ENCODE peak calls at places on chromosomes 12 and 14, in eight cellular contexts. One of them, this sample, is unnamed.

GRCh38 chr12:101165319-101165718 is 44.7 kb downstream of the SLC5A8 start:
- DNase-seq in cerebellar cortex: no peak
- DNase-seq in Karpas-422: no peak
- DNase-seq in G401: no peak
- DNase-seq in heart right ventricle: no peak
- DNase-seq in IMR-90: no peak
- DNase-seq in dermis microvascular lymphatic vessel endothelial cell: no peak
- DNase-seq in kidney tubule cell: no peak
- DNase-seq in this sample: no peak

GRCh38 chr12:123075591-123076171 is 75.2 kb downstream of the PITPNM2 start:
- DNase-seq in Karpas-422: no peak
- DNase-seq in IMR-90: no peak
- DNase-seq in G401: peak
- DNase-seq in cerebellar cortex: no peak
- DNase-seq in kidney tubule cell: peak
- DNase-seq in heart right ventricle: no peak
- DNase-seq in dermis microvascular lymphatic vessel endothelial cell: no peak
- DNase-seq in this sample: peak

GRCh38 chr12:92574046-92574783 is 128.6 kb upstream of the PLEKHG7 start:
- DNase-seq in kidney tubule cell: peak
- DNase-seq in IMR-90: peak
- DNase-seq in cerebellar cortex: no peak
- DNase-seq in G401: peak
- DNase-seq in dermis microvascular lymphatic vessel endothelial cell: peak
- DNase-seq in Karpas-422: peak
- DNase-seq in heart right ventricle: no peak
- DNase-seq in this sample: no peak

GRCh38 chr12:52949413-52950331 is 754 bp downstream of the KRT18 start:
- DNase-seq in cerebellar cortex: no peak
- DNase-seq in kidney tubule cell: peak
- DNase-seq in IMR-90: peak
- DNase-seq in Karpas-422: no peak
- DNase-seq in G401: peak
- DNase-seq in heart right ventricle: peak
- DNase-seq in dermis microvascular lymphatic vessel endothelial cell: peak
- DNase-seq in this sample: no peak

GRCh38 chr14:24595046-24595808 is 14.3 kb downstream of the GZMH start:
- DNase-seq in cerebellar cortex: no peak
- DNase-seq in heart right ventricle: no peak
- DNase-seq in kidney tubule cell: peak
- DNase-seq in G401: no peak
- DNase-seq in Karpas-422: no peak
- DNase-seq in IMR-90: no peak
- DNase-seq in dermis microvascular lymphatic vessel endothelial cell: no peak
- DNase-seq in this sample: no peak

GRCh38 chr12:79911889-79912656 is 22.8 kb downstream of the PPP1R12A start:
- DNase-seq in kidney tubule cell: peak
- DNase-seq in IMR-90: peak
- DNase-seq in cerebellar cortex: no peak
- DNase-seq in G401: no peak
- DNase-seq in heart right ventricle: no peak
- DNase-seq in Karpas-422: no peak
- DNase-seq in dermis microvascular lymphatic vessel endothelial cell: peak
- DNase-seq in this sample: no peak

GRCh38 chr14:34347683-34348082 is 114.4 kb downstream of the SPTSSA start:
- DNase-seq in Karpas-422: no peak
- DNase-seq in IMR-90: no peak
- DNase-seq in dermis microvascular lymphatic vessel endothelial cell: no peak
- DNase-seq in kidney tubule cell: peak
- DNase-seq in heart right ventricle: no peak
- DNase-seq in cerebellar cortex: no peak
- DNase-seq in G401: no peak
- DNase-seq in this sample: no peak

GRCh38 chr14:64604854-64605253 is 55.1 kb downstream of the PPP1R36 start:
- DNase-seq in G401: no peak
- DNase-seq in IMR-90: no peak
- DNase-seq in Karpas-422: peak
- DNase-seq in kidney tubule cell: no peak
- DNase-seq in heart right ventricle: no peak
- DNase-seq in dermis microvascular lymphatic vessel endothelial cell: no peak
- DNase-seq in cerebellar cortex: no peak
- DNase-seq in this sample: no peak

GRCh38 chr12:89073027-89073398 is 279.3 kb downstream of the DUSP6 start:
- DNase-seq in cerebellar cortex: no peak
- DNase-seq in kidney tubule cell: peak
- DNase-seq in dermis microvascular lymphatic vessel endothelial cell: peak
- DNase-seq in Karpas-422: no peak
- DNase-seq in IMR-90: peak
- DNase-seq in G401: no peak
- DNase-seq in heart right ventricle: no peak
- DNase-seq in this sample: peak

GRCh38 chr12:92242917-92243316 is 97.3 kb upstream of the BTG1 start:
- DNase-seq in Karpas-422: no peak
- DNase-seq in heart right ventricle: no peak
- DNase-seq in cerebellar cortex: no peak
- DNase-seq in G401: no peak
- DNase-seq in kidney tubule cell: no peak
- DNase-seq in dermis microvascular lymphatic vessel endothelial cell: no peak
- DNase-seq in IMR-90: peak
- DNase-seq in this sample: peak

GRCh38 chr12:82904219-82904795 is 217.6 kb downstream of the TMTC2 start:
- DNase-seq in dermis microvascular lymphatic vessel endothelial cell: no peak
- DNase-seq in kidney tubule cell: no peak
- DNase-seq in heart right ventricle: no peak
- DNase-seq in cerebellar cortex: no peak
- DNase-seq in IMR-90: peak
- DNase-seq in G401: no peak
- DNase-seq in Karpas-422: no peak
- DNase-seq in this sample: peak

GRCh38 chr14:74502236-74503019 is 8.9 kb downstream of the ISCA2 start:
- DNase-seq in G401: peak
- DNase-seq in heart right ventricle: no peak
- DNase-seq in kidney tubule cell: peak
- DNase-seq in IMR-90: peak
- DNase-seq in Karpas-422: peak
- DNase-seq in cerebellar cortex: peak
- DNase-seq in dermis microvascular lymphatic vessel endothelial cell: peak
- DNase-seq in this sample: no peak

GRCh38 chr12:113371808-113372207 is 13.4 kb downstream of the PLBD2 start:
- DNase-seq in kidney tubule cell: no peak
- DNase-seq in G401: no peak
- DNase-seq in cerebellar cortex: no peak
- DNase-seq in IMR-90: no peak
- DNase-seq in Karpas-422: no peak
- DNase-seq in heart right ventricle: no peak
- DNase-seq in dermis microvascular lymphatic vessel endothelial cell: no peak
- DNase-seq in this sample: no peak

GRCh38 chr12:6200266-6201198 is at the start of gene CD9:
- DNase-seq in dermis microvascular lymphatic vessel endothelial cell: peak
- DNase-seq in Karpas-422: no peak
- DNase-seq in kidney tubule cell: peak
- DNase-seq in IMR-90: no peak
- DNase-seq in heart right ventricle: peak
- DNase-seq in G401: no peak
- DNase-seq in cerebellar cortex: peak
- DNase-seq in this sample: no peak

GRCh38 chr12:6535960-6536847 is 1.9 kb downstream of the GAPDH start:
- DNase-seq in heart right ventricle: no peak
- DNase-seq in G401: no peak
- DNase-seq in dermis microvascular lymphatic vessel endothelial cell: no peak
- DNase-seq in kidney tubule cell: peak
- DNase-seq in Karpas-422: peak
- DNase-seq in cerebellar cortex: no peak
- DNase-seq in IMR-90: no peak
- DNase-seq in this sample: no peak

GRCh38 chr14:105074601-105075053 is 9.4 kb upstream of the GPR132 start:
- DNase-seq in Karpas-422: no peak
- DNase-seq in kidney tubule cell: no peak
- DNase-seq in heart right ventricle: peak
- DNase-seq in cerebellar cortex: no peak
- DNase-seq in IMR-90: no peak
- DNase-seq in G401: no peak
- DNase-seq in dermis microvascular lymphatic vessel endothelial cell: no peak
- DNase-seq in this sample: no peak

GRCh38 chr14:64795921-64796320 is 83.8 kb downstream of the SPTB start:
- DNase-seq in IMR-90: no peak
- DNase-seq in cerebellar cortex: no peak
- DNase-seq in G401: no peak
- DNase-seq in Karpas-422: no peak
- DNase-seq in kidney tubule cell: no peak
- DNase-seq in heart right ventricle: no peak
- DNase-seq in dermis microvascular lymphatic vessel endothelial cell: no peak
- DNase-seq in this sample: no peak

GRCh38 chr12:109993091-109993490 is 3.1 kb downstream of the GIT2 start:
- DNase-seq in Karpas-422: no peak
- DNase-seq in cerebellar cortex: no peak
- DNase-seq in heart right ventricle: no peak
- DNase-seq in IMR-90: no peak
- DNase-seq in dermis microvascular lymphatic vessel endothelial cell: no peak
- DNase-seq in kidney tubule cell: no peak
- DNase-seq in G401: no peak
- DNase-seq in this sample: no peak

GRCh38 chr12:29782285-29782820 is 1.4 kb downstream of the TMTC1 start:
- DNase-seq in dermis microvascular lymphatic vessel endothelial cell: peak
- DNase-seq in kidney tubule cell: peak
- DNase-seq in heart right ventricle: peak
- DNase-seq in G401: no peak
- DNase-seq in cerebellar cortex: no peak
- DNase-seq in IMR-90: peak
- DNase-seq in Karpas-422: no peak
- DNase-seq in this sample: peak

GRCh38 chr12:49959570-49960473 is 1.9 kb upstream of the AQP5 start:
- DNase-seq in cerebellar cortex: no peak
- DNase-seq in heart right ventricle: no peak
- DNase-seq in G401: no peak
- DNase-seq in dermis microvascular lymphatic vessel endothelial cell: peak
- DNase-seq in Karpas-422: peak
- DNase-seq in kidney tubule cell: peak
- DNase-seq in IMR-90: no peak
- DNase-seq in this sample: no peak

GRCh38 chr12:50620050-50620974 is 115.5 kb downstream of the DIP2B start:
- DNase-seq in dermis microvascular lymphatic vessel endothelial cell: no peak
- DNase-seq in Karpas-422: no peak
- DNase-seq in kidney tubule cell: peak
- DNase-seq in G401: no peak
- DNase-seq in heart right ventricle: no peak
- DNase-seq in IMR-90: peak
- DNase-seq in cerebellar cortex: no peak
- DNase-seq in this sample: peak

GRCh38 chr12:107494331-107494730 is 191.3 kb upstream of the PWP1 start:
- DNase-seq in G401: no peak
- DNase-seq in IMR-90: no peak
- DNase-seq in heart right ventricle: no peak
- DNase-seq in dermis microvascular lymphatic vessel endothelial cell: no peak
- DNase-seq in kidney tubule cell: no peak
- DNase-seq in Karpas-422: no peak
- DNase-seq in cerebellar cortex: no peak
- DNase-seq in this sample: no peak

GRCh38 chr12:24770334-24770733 is 178.6 kb downstream of the BCAT1 start:
- DNase-seq in dermis microvascular lymphatic vessel endothelial cell: no peak
- DNase-seq in IMR-90: peak
- DNase-seq in Karpas-422: no peak
- DNase-seq in cerebellar cortex: no peak
- DNase-seq in G401: no peak
- DNase-seq in heart right ventricle: no peak
- DNase-seq in kidney tubule cell: no peak
- DNase-seq in this sample: no peak

GRCh38 chr12:9742665-9743064 is 9.8 kb upstream of the CLECL1 start:
- DNase-seq in heart right ventricle: no peak
- DNase-seq in IMR-90: no peak
- DNase-seq in kidney tubule cell: no peak
- DNase-seq in cerebellar cortex: no peak
- DNase-seq in G401: no peak
- DNase-seq in Karpas-422: no peak
- DNase-seq in dermis microvascular lymphatic vessel endothelial cell: no peak
- DNase-seq in this sample: no peak

GRCh38 chr12:6215932-6216494 is 15.8 kb downstream of the CD9 start:
- DNase-seq in kidney tubule cell: peak
- DNase-seq in IMR-90: peak
- DNase-seq in dermis microvascular lymphatic vessel endothelial cell: peak
- DNase-seq in Karpas-422: no peak
- DNase-seq in G401: no peak
- DNase-seq in heart right ventricle: no peak
- DNase-seq in cerebellar cortex: no peak
- DNase-seq in this sample: peak

GRCh38 chr14:65792208-65792905 is 379.8 kb downstream of the FUT8 start:
- DNase-seq in cerebellar cortex: no peak
- DNase-seq in Karpas-422: no peak
- DNase-seq in dermis microvascular lymphatic vessel endothelial cell: no peak
- DNase-seq in heart right ventricle: no peak
- DNase-seq in kidney tubule cell: peak
- DNase-seq in IMR-90: peak
- DNase-seq in G401: no peak
- DNase-seq in this sample: peak

GRCh38 chr12:111777345-111778045 is 10.8 kb downstream of the ALDH2 start:
- DNase-seq in kidney tubule cell: peak
- DNase-seq in heart right ventricle: peak
- DNase-seq in cerebellar cortex: no peak
- DNase-seq in Karpas-422: no peak
- DNase-seq in G401: no peak
- DNase-seq in dermis microvascular lymphatic vessel endothelial cell: peak
- DNase-seq in IMR-90: no peak
- DNase-seq in this sample: no peak

GRCh38 chr12:47651368-47652254 is 54.2 kb downstream of the RPAP3 start:
- DNase-seq in kidney tubule cell: peak
- DNase-seq in Karpas-422: peak
- DNase-seq in heart right ventricle: peak
- DNase-seq in IMR-90: peak
- DNase-seq in cerebellar cortex: peak
- DNase-seq in G401: peak
- DNase-seq in dermis microvascular lymphatic vessel endothelial cell: peak
- DNase-seq in this sample: peak

GRCh38 chr12:124033859-124034258 is 60.8 kb downstream of the ZNF664 start:
- DNase-seq in IMR-90: no peak
- DNase-seq in dermis microvascular lymphatic vessel endothelial cell: no peak
- DNase-seq in cerebellar cortex: no peak
- DNase-seq in heart right ventricle: no peak
- DNase-seq in G401: no peak
- DNase-seq in kidney tubule cell: no peak
- DNase-seq in Karpas-422: no peak
- DNase-seq in this sample: no peak

GRCh38 chr14:105414456-105415371 is 4.9 kb upstream of the MTA1 start:
- DNase-seq in cerebellar cortex: peak
- DNase-seq in G401: peak
- DNase-seq in heart right ventricle: peak
- DNase-seq in Karpas-422: peak
- DNase-seq in kidney tubule cell: peak
- DNase-seq in dermis microvascular lymphatic vessel endothelial cell: peak
- DNase-seq in IMR-90: peak
- DNase-seq in this sample: peak

GRCh38 chr14:36844443-36844842 is 182.8 kb downstream of the PAX9 start:
- DNase-seq in IMR-90: no peak
- DNase-seq in Karpas-422: no peak
- DNase-seq in G401: no peak
- DNase-seq in cerebellar cortex: no peak
- DNase-seq in heart right ventricle: no peak
- DNase-seq in dermis microvascular lymphatic vessel endothelial cell: no peak
- DNase-seq in kidney tubule cell: no peak
- DNase-seq in this sample: no peak

GRCh38 chr12:114668151-114668891 is 15.7 kb downstream of the TBX3 start:
- DNase-seq in heart right ventricle: peak
- DNase-seq in Karpas-422: peak
- DNase-seq in G401: peak
- DNase-seq in IMR-90: peak
- DNase-seq in cerebellar cortex: peak
- DNase-seq in dermis microvascular lymphatic vessel endothelial cell: peak
- DNase-seq in kidney tubule cell: peak
- DNase-seq in this sample: peak

GRCh38 chr14:25765909-25766308 is 716.0 kb upstream of the STXBP6 start:
- DNase-seq in G401: no peak
- DNase-seq in IMR-90: no peak
- DNase-seq in dermis microvascular lymphatic vessel endothelial cell: no peak
- DNase-seq in cerebellar cortex: no peak
- DNase-seq in kidney tubule cell: no peak
- DNase-seq in heart right ventricle: no peak
- DNase-seq in Karpas-422: no peak
- DNase-seq in this sample: no peak

GRCh38 chr14:91606851-91607250 is 96.7 kb upstream of the PPP4R3A start:
- DNase-seq in cerebellar cortex: no peak
- DNase-seq in dermis microvascular lymphatic vessel endothelial cell: no peak
- DNase-seq in G401: no peak
- DNase-seq in IMR-90: no peak
- DNase-seq in kidney tubule cell: no peak
- DNase-seq in Karpas-422: no peak
- DNase-seq in heart right ventricle: no peak
- DNase-seq in this sample: no peak

This sample was measured in AG08395.